ENCODE peak calls at places on chromosomes 4 and X, in four cellular contexts. W, I, N and L are unnamed samples. For H3K36me3, the result is how much of the 10 kb centered on the place peaks cover.

GRCh38 chr4:24892278-24892677 is 20.6 kb downstream of the CCDC149 start:
- DNase-seq in W (no peak), I (no peak), N (no peak), L (no peak)

GRCh38 chr4:48162162-48162561 is 28.1 kb upstream of the TXK start:
- DNase-seq in W (peak), I (no peak), N (no peak), L (peak)

GRCh38 chr4:169212981-169213380 is 57.8 kb downstream of the SH3RF1 start:
- DNase-seq in W (no peak), I (no peak), N (no peak), L (no peak)

GRCh38 chr4:37754410-37755185 is 68.4 kb upstream of the RELL1 start:
- DNase-seq in W (peak), I (no peak), N (no peak), L (no peak)

GRCh38 chr4:188127157-188127874 is 11.9 kb upstream of the TRIML1 start:
- DNase-seq in W (peak), I (no peak), N (no peak), L (peak)

GRCh38 chr4:20857081-20857480 is 156.8 kb downstream of the PACRGL start:
- DNase-seq in W (no peak), I (no peak), N (no peak), L (no peak)

GRCh38 chrX:17860811-17861495 is at the start of gene RAI2:
- DNase-seq in W (no peak), I (peak), N (no peak), L (no peak)

GRCh38 chr4:7546152-7546808 is 111.5 kb upstream of the PSAPL1 start:
- DNase-seq in W (no peak), I (no peak), N (no peak), L (no peak)

GRCh38 chr4:71553605-71554004 is 214.8 kb downstream of the SLC4A4 start:
- DNase-seq in W (peak), I (no peak), N (no peak), L (peak)

GRCh38 chrX:55796496-55796895 is 78.9 kb downstream of the RRAGB start:
- DNase-seq in W (no peak), I (no peak), N (no peak), L (no peak)

GRCh38 chrX:57595381-57595811 is 3.6 kb downstream of the ZXDB start:
- DNase-seq in W (peak), I (no peak), N (no peak), L (peak)

GRCh38 chr4:82584921-82585320 is 23.1 kb upstream of the TMEM150C start:
- DNase-seq in W (no peak), I (no peak), N (no peak), L (no peak)

GRCh38 chr4:78056265-78057129 is 626 bp upstream of the FRAS1 start:
- DNase-seq in W (peak), I (peak), N (no peak), L (peak)

GRCh38 chrX:25015486-25016360 is at the start of gene ARX:
- DNase-seq in W (peak), I (peak), N (no peak), L (no peak)

GRCh38 chr4:152590179-152591031 is 54.5 kb upstream of the FBXW7 start:
- DNase-seq in W (peak), I (no peak), N (no peak), L (peak)

GRCh38 chr4:123229326-123229725 is 167.3 kb upstream of the SPRY1 start:
- DNase-seq in W (peak), I (no peak), N (no peak), L (no peak)

GRCh38 chrX:40173662-40174593 is 76.2 kb upstream of the BCOR start:
- DNase-seq in W (peak), I (peak), N (no peak), L (no peak)
- H3K4me3 ChIP-seq in W (no peak), I (peak), N (peak), L (no peak)

GRCh38 chr4:144819591-144819990 is 173.6 kb downstream of the HHIP start:
- DNase-seq in W (no peak), I (no peak), N (no peak), L (no peak)

GRCh38 chr4:144818136-144818535 is 172.2 kb downstream of the HHIP start:
- DNase-seq in W (no peak), I (no peak), N (no peak), L (no peak)

GRCh38 chr4:144817081-144817480 is 171.1 kb downstream of the HHIP start:
- DNase-seq in W (no peak), I (no peak), N (no peak), L (no peak)

GRCh38 chr4:144820115-144820514 is 174.2 kb downstream of the HHIP start:
- DNase-seq in W (peak), I (no peak), N (no peak), L (peak)

DNA sequence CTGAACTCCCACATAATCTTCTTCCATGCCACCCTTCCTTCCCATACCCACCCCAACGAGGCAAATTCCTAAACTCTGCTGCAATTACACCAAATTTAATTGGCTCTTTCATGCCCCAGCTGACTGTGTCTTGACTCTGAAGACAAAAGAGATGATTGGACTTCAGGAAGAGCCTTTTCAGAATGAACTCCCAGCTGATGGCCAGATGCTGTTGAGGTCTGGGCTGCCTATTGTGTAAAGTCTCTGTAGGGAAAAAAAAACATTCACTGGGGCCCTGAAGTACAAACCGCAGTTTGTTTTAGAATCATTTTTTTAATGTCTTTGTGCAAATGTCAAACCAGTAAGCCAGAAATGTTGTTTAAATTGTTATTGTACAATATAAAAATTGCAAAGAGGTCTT is 174.8 kb downstream of the HHIP start:
- DNase-seq in W (peak), I (no peak), N (no peak), L (peak)
- H3K36me3 ChIP-seq in W (under half), I (under half), N (under half), L (under half)

GRCh38 chr4:134812611-134813010 is 611.0 kb upstream of the PABPC4L start:
- DNase-seq in W (no peak), I (no peak), N (no peak), L (peak)

GRCh38 chr4:134807231-134807745 is 605.7 kb upstream of the PABPC4L start:
- DNase-seq in W (no peak), I (no peak), N (no peak), L (no peak)
- TF ChIP-seq CTCF in W (no peak), I (no peak), N (no peak), L (no peak)

DNA sequence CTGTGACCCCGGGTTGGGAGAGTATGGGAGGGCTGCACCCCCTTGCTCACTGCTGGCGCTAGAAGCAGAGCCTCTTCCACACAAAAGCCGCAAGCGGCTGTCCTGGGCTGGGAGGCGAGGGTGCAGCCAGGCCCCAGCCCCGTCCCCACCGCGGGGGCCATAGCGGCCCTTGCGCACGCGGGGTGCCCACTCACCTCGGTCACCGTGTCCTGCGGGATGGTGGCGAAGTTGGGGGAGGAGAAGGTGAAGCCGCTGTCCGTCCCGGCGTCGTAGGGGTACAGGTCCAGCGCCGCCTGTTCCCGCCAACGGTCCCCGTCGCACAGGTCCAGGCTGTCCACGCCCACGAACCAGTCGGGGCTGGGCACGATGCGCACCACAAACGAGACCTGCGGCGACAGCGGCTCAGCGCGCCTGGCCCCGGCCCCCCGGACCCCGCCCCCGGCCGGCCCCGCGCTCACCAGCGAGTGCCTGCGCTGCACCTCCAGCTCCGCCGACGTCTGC is 1.5 kb downstream of the SPON2 start:
- DNase-seq in W (no peak), I (no peak), N (no peak), L (no peak)
- H3K4me3 ChIP-seq in W (peak), I (peak), N (no peak), L (peak)

GRCh38 chrX:72273718-72274117 is 3.3 kb downstream of the RPS4X start:
- DNase-seq in W (no peak), I (no peak), N (no peak), L (no peak)

GRCh38 chrX:72276478-72276953 is 532 bp downstream of the RPS4X start:
- DNase-seq in W (no peak), I (no peak), N (no peak), L (no peak)

GRCh38 chrX:72271812-72272211 is 5.2 kb downstream of the RPS4X start:
- DNase-seq in W (no peak), I (no peak), N (no peak), L (no peak)

GRCh38 chrX:72272868-72273267 is 4.2 kb downstream of the RPS4X start:
- DNase-seq in W (no peak), I (no peak), N (no peak), L (peak)

DNA sequence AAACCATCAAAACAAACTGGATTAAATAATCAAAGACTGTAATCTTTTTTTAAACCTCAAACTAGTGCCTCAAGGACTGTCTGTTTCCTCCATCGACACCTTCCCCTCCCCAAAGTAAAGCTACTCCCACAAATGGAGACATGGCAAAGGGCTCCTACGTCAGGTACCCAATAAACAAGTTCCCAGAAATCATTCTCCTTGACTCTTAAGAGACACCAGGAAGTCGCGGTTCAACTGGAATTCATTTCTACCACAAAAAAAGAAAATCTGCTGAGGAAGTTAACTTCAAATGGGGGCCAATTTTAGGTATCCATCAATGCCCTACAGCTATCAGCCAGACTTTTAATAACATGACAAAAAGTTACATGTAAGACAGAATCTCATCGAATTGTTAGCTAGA is 2.5 kb downstream of the RPS4X start:
- DNase-seq in W (peak), I (no peak), N (no peak), L (no peak)
- H3K36me3 ChIP-seq in W (under half), I (half or more), N (under half), L (half or more)

GRCh38 chr4:154329939-154330338 is 161.7 kb downstream of the DCHS2 start:
- DNase-seq in W (peak), I (no peak), N (no peak), L (no peak)

GRCh38 chr4:154332681-154333421 is 158.7 kb downstream of the DCHS2 start:
- DNase-seq in W (peak), I (peak), N (peak), L (peak)

GRCh38 chr4:154328030-154328429 is 163.6 kb downstream of the DCHS2 start:
- DNase-seq in W (no peak), I (no peak), N (no peak), L (no peak)

GRCh38 chr4:154329268-154329858 is 162.2 kb downstream of the DCHS2 start:
- DNase-seq in W (peak), I (no peak), N (no peak), L (no peak)
- TF ChIP-seq CTCF in W (peak), I (no peak), N (peak), L (peak)